ENCODE peak calls at places on chromosomes 16 and 17, in four cellular contexts. J, V, A and D are unnamed samples.

GRCh38 chr17:320139-320538 is 32.5 kb downstream of the RPH3AL start:
- DNase-seq in V (peak; percentile 18), A (no peak), J (no peak), D (no peak)

GRCh38 chr17:63279498-63280230 is 166.4 kb downstream of the CYB561 start:
- DNase-seq in J (no peak), A (no peak), V (peak; percentile 87), D (no peak)

GRCh38 chr17:14321980-14322776 is 21.3 kb downstream of the HS3ST3B1 start:
- DNase-seq in A (no peak), V (no peak), J (no peak), D (no peak)

GRCh38 chr17:78230996-78231931 is at the start of gene TMEM235:
- DNase-seq in A (peak; percentile 65), V (no peak), J (no peak), D (peak; percentile 47)

GRCh38 chr16:56910654-56911539 is 21.0 kb upstream of the HERPUD1 start:
- DNase-seq in V (peak; percentile 93), A (no peak), J (peak; percentile 57), D (no peak)

GRCh38 chr16:85759631-85760419 is 8.9 kb upstream of the C16orf74 start:
- DNase-seq in J (no peak), V (no peak), A (peak; percentile 75), D (peak; percentile 62)

GRCh38 chr17:80649672-80650338 is 105.2 kb downstream of the RPTOR start:
- DNase-seq in A (peak; percentile 73), V (peak; percentile 92), J (peak; percentile 90), D (peak; percentile 85)

GRCh38 chr17:37067555-37068111 is 118.9 kb downstream of the AATF start:
- DNase-seq in J (peak; percentile 66), V (peak; percentile 83), A (no peak), D (no peak)

GRCh38 chr16:84117482-84117843 is 721 bp upstream of the MBTPS1 start:
- DNase-seq in J (peak; percentile 61), V (peak; percentile 31), A (no peak), D (no peak)

GRCh38 chr16:35173295-35173694 is 1713.9 kb downstream of the TP53TG3F start:
- DNase-seq in J (no peak), V (no peak), A (no peak), D (no peak)

GRCh38 chr16:70775399-70775798 is 25.6 kb downstream of the VAC14 start:
- DNase-seq in A (no peak), J (no peak), V (no peak), D (no peak)

GRCh38 chr16:45454-45853 is 8.0 kb downstream of the POLR3K start:
- DNase-seq in V (no peak), A (no peak), J (no peak), D (no peak)

GRCh38 chr16:57514891-57515600 is 21.3 kb downstream of the CCDC102A start:
- DNase-seq in V (no peak), A (no peak), J (peak; percentile 55), D (peak; percentile 72)

GRCh38 chr16:946048-946395 is 24.8 kb downstream of the LMF1 start:
- DNase-seq in V (peak; percentile 15), J (no peak), A (no peak), D (no peak)

GRCh38 chr16:27405546-27406451 is 3.8 kb downstream of the IL21R start:
- DNase-seq in A (no peak), V (peak; percentile 17), J (no peak), D (no peak)

GRCh38 chr17:36705651-36706436 is 104.5 kb downstream of the MRM1 start:
- DNase-seq in V (peak; percentile 4), J (peak; percentile 72), A (no peak), D (peak; percentile 80)

GRCh38 chr17:79933863-79934652 is 94.8 kb upstream of the CBX4 start:
- DNase-seq in A (no peak), V (peak; percentile 26), J (no peak), D (no peak)

GRCh38 chr17:46020023-46020735 is 21.1 kb downstream of the STH start:
- DNase-seq in V (no peak), A (no peak), J (no peak), D (no peak)

GRCh38 chr16:30163538-30163937 is 19.9 kb upstream of the CORO1A start:
- DNase-seq in J (no peak), V (no peak), A (no peak), D (no peak)

GRCh38 chr16:70703835-70704381 is 18.1 kb upstream of the MTSS2 start:
- DNase-seq in J (no peak), V (no peak), A (no peak), D (no peak)

GRCh38 chr17:64494121-64494520 is 2.7 kb downstream of the POLG2 start:
- DNase-seq in A (no peak), V (no peak), J (no peak), D (no peak)

GRCh38 chr17:64496786-64497564 is at the start of gene POLG2:
- DNase-seq in J (peak; percentile 97), V (peak; percentile 91), A (peak; percentile 94), D (peak; percentile 97)

GRCh38 chr17:64497565-64498035 is 746 bp upstream of the POLG2 start:
- DNase-seq in V (no peak), A (no peak), J (no peak), D (no peak)

GRCh38 chr17:64498308-64499203 is 1.7 kb upstream of the POLG2 start:
- DNase-seq in V (no peak), A (no peak), J (no peak), D (no peak)

GRCh38 chr17:64496348-64496785 is 487 bp downstream of the POLG2 start:
- DNase-seq in A (no peak), V (no peak), J (no peak), D (no peak)
- H3K56ac ChIP-seq in A (no peak overlapping the region), V (peak overlapping the region; percentile 53), J (peak overlapping the region; percentile 95), D (no peak overlapping the region)

GRCh38 chr17:72734611-72735010 is 357.9 kb downstream of the SLC39A11 start:
- DNase-seq in V (no peak), J (no peak), A (no peak), D (no peak)
- H3K56ac ChIP-seq in V (no peak overlapping the region), J (no peak overlapping the region), A (no peak overlapping the region), D (no peak overlapping the region)

GRCh38 chr17:69470702-69471101 is 56.2 kb downstream of the MAP2K6 start:
- DNase-seq in V (no peak), J (no peak), A (peak; percentile 7), D (no peak)
- H3K56ac ChIP-seq in V (no peak overlapping the region), J (no peak overlapping the region), A (no peak overlapping the region), D (no peak overlapping the region)

GRCh38 chr17:74332017-74332650 is 6.1 kb downstream of the KIF19 start:
- DNase-seq in J (no peak), A (no peak), V (no peak), D (no peak)
- H3K56ac ChIP-seq in J (no peak overlapping the region), A (peak overlapping the region; percentile 42), V (no peak overlapping the region), D (no peak overlapping the region)

GRCh38 chr17:69123626-69124025 is 18.1 kb downstream of the ABCA6 start:
- DNase-seq in V (no peak), A (no peak), J (no peak), D (no peak)
- H3K56ac ChIP-seq in V (no peak overlapping the region), A (no peak overlapping the region), J (no peak overlapping the region), D (no peak overlapping the region)

DNA sequence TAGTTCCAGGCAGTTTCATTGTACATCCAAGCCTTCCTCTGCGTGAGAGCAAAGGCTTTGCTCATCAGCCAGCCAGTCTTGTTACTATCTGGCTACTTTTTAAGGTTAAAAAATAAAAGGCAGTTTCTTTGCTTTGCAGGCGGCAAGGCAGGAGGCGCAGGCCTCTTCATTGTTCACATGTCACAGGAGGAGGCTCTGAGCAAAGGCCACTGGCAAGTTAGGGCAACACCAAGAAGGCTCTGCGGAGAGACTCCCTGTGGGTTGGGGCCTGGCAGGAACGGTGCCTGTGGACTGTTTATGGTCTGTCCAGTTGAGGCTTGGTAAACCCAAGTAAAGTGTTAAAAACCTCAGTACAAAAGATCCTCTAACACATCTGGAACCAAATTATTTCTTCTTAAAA is 3.9 kb upstream of the NT5C start:
- DNase-seq in A (no peak), J (no peak), V (no peak), D (no peak)
- H3K56ac ChIP-seq in A (no peak overlapping the region), J (no peak overlapping the region), V (no peak overlapping the region), D (no peak overlapping the region)

GRCh38 chr17:2945299-2945698 is 118.1 kb downstream of the OR1D5 start:
- DNase-seq in J (no peak), V (no peak), A (no peak), D (no peak)
- H3K56ac ChIP-seq in J (no peak overlapping the region), V (no peak overlapping the region), A (no peak overlapping the region), D (no peak overlapping the region)

GRCh38 chr17:17115620-17116019 is 73.4 kb downstream of the MPRIP start:
- DNase-seq in J (no peak), A (no peak), V (no peak), D (no peak)
- H3K56ac ChIP-seq in J (no peak overlapping the region), A (no peak overlapping the region), V (no peak overlapping the region), D (no peak overlapping the region)

GRCh38 chr16:49604602-49605001 is 231.0 kb downstream of the C16orf78 start:
- DNase-seq in V (no peak), J (no peak), A (peak; percentile 26), D (peak; percentile 10)
- H3K56ac ChIP-seq in V (no peak overlapping the region), J (no peak overlapping the region), A (no peak overlapping the region), D (no peak overlapping the region)

DNA sequence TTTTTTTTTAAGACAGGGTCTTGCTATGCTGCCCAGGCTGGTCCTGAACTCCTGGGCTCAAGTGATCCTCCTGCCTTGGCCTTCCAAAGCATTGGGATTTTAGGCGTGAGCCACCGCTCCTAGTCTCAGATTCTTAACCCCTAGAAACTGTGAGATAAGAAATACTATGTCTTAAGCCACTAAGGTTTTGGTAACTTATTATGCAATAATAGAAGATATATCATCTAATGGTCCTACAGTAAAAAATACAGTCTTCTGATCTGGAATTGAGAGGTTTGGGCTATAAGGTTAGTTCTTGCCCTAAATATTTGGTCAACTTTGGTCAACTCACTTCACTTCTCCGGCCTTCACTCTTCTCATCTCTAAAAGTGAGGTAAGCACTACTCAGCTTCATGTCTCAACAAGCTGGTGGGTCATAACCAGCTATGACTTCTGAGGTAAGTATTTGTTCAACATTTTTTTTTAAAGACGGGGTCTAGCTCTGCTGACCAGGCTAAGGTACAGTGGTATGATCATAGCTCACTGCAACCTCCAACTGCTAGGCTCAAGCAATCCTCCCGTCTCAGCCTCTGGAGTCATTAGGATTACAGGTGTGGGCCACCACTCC is 14.7 kb downstream of the RAD51D start:
- DNase-seq in A (no peak), J (no peak), V (no peak), D (no peak)
- H3K56ac ChIP-seq in A (no peak overlapping the region), J (no peak overlapping the region), V (no peak overlapping the region), D (no peak overlapping the region)